ENCODE peak calls at places on chromosomes 12 and 14, in four cellular contexts. M, W, H and S are unnamed samples.

GRCh38 chr12:77152623-77153193 is 87.3 kb upstream of the E2F7 start:
- DNase-seq in M (no peak), W (peak; percentile 5), H (no peak), S (no peak)

GRCh38 chr12:3103806-3104205 is 26.6 kb downstream of the TSPAN9 start:
- DNase-seq in M (no peak), W (no peak), H (no peak), S (no peak)

GRCh38 chr14:90495357-90496276 is 98.8 kb downstream of the CALM1 start:
- DNase-seq in M (no peak), W (peak; percentile 53), H (peak; percentile 72), S (no peak)

GRCh38 chr12:89345830-89346740 is 6.2 kb downstream of the DUSP6 start:
- DNase-seq in M (no peak), W (no peak), H (peak; percentile 76), S (peak; percentile 88)

GRCh38 chr14:35252485-35252884 is 39.7 kb upstream of the PSMA6 start:
- DNase-seq in M (no peak), W (no peak), H (no peak), S (no peak)

GRCh38 chr12:64418209-64418608 is 14.0 kb downstream of the XPOT start:
- DNase-seq in M (no peak), W (no peak), H (no peak), S (no peak)

GRCh38 chr12:38523920-38524319 is 207.3 kb downstream of the ALG10B start:
- DNase-seq in M (no peak), W (no peak), H (no peak), S (no peak)

GRCh38 chr14:77158175-77158908 is 16.8 kb upstream of the ZDHHC22 start:
- DNase-seq in M (no peak), W (no peak), H (peak; percentile 52), S (no peak)

GRCh38 chr14:65502676-65503124 is 90.2 kb downstream of the FUT8 start:
- DNase-seq in M (no peak), W (no peak), H (no peak), S (peak; percentile 62)

GRCh38 chr12:67137256-67137655 is 131.9 kb upstream of the CAND1 start:
- DNase-seq in M (no peak), W (no peak), H (no peak), S (no peak)

GRCh38 chr12:106831699-106832098 is 57.2 kb downstream of the RIC8B start:
- DNase-seq in M (no peak), W (no peak), H (peak; percentile 24), S (no peak)

GRCh38 chr12:49980501-49981158 is 7.9 kb downstream of the AQP6 start:
- DNase-seq in M (no peak), W (peak; percentile 51), H (peak; percentile 40), S (no peak)

GRCh38 chr14:95338436-95338835 is 18.7 kb upstream of the CLMN start:
- DNase-seq in M (no peak), W (no peak), H (no peak), S (no peak)

DNA sequence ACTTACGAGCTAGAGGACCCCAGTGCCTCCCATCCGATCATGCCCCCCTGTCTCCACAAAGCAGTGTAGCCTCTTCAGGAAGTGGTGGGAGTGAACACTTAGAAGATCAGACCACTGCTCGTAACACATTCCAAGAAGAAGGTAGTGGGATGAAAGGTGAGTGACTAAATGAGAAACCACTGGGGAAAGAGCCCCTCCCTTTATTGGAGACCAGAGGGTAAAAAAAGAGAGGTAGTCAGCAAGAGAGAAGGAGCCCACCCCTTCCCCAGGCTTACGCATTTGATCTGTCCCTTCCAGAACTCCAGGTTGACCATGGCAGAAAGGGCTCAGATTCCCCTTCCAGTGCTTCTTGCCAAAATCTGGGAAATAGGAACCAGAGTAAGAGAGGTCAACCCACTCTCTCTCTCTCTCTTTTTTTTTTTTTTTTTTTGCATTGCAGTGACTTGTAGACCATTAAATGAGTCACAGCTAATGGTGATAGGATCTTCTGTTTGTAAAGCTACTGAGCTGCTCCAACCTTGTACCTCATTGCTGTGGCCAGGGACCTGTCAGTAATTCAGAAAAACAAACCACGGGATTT is 165.4 kb downstream of the GCH1 start:
- DNase-seq in M (no peak), W (no peak), H (peak; percentile 42), S (no peak)
- TF ChIP-seq EP300 in M (no peak), W (no peak), H (no peak), S (no peak)

GRCh38 chr14:57574617-57575288 is 81.1 kb upstream of the CCDC198 start:
- DNase-seq in M (no peak), W (peak; percentile 1), H (no peak), S (no peak)

GRCh38 chr14:57583396-57583795 is 89.7 kb upstream of the CCDC198 start:
- DNase-seq in M (no peak), W (no peak), H (no peak), S (no peak)

GRCh38 chr14:57575482-57575881 is 81.8 kb upstream of the CCDC198 start:
- DNase-seq in M (no peak), W (no peak), H (no peak), S (no peak)

GRCh38 chr14:57576498-57576897 is 82.8 kb upstream of the CCDC198 start:
- DNase-seq in M (no peak), W (no peak), H (no peak), S (no peak)

GRCh38 chr14:57578427-57579220 is 85.0 kb upstream of the CCDC198 start:
- DNase-seq in M (no peak), W (no peak), H (no peak), S (no peak)
- TF ChIP-seq TAF1 in M (no peak), W (no peak), H (no peak), S (no peak)

GRCh38 chr14:86858043-86858442 is 1134.9 kb downstream of the GALC start:
- DNase-seq in M (no peak), W (no peak), H (no peak), S (no peak)
- TF ChIP-seq SRF in M (no peak), W (no peak), H (no peak), S (no peak)

GRCh38 chr14:81350344-81351096 is 49.6 kb downstream of the STON2 start:
- DNase-seq in M (no peak), W (no peak), H (no peak), S (no peak)
- TF ChIP-seq EP300 in M (no peak), W (no peak), H (no peak), S (no peak)

DNA sequence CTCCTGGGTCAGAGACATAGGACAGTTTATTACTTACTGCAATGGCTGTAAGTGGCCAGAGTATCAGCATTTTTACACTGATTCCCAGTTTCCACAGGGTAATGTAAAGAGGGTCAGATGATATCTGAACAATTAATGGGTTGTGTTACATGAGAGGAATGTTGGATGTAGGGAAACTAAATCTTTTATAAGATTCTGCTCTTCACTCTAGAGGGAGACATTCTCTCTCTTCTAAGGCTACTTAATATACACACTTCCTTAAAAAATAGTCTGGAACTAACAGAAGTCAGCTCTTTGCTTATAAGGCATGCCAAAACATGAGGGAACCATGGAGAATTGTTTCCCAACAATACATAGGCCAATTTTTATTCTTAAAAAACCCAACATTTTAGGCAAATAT is 389.8 kb downstream of the ETNK1 start:
- DNase-seq in M (no peak), W (no peak), H (no peak), S (no peak)
- TF ChIP-seq TAF1 in M (no peak), W (no peak), H (no peak), S (no peak)